ENCODE peak calls at places on chromosomes 2 and 18, in five cellular contexts. L is kidney; M is GM23248; F is activated CD8-positive, alpha-beta T cell treated with anti-CD3 and anti-CD28 coated beads for 36 hours; N is iPS-NIHi11. G is an unnamed sample.

GRCh38 chr18:32167980-32168379 is 21.9 kb upstream of the MEP1B start:
- DNase-seq in M (peak), L (no peak), F (no peak), N (no peak), G (no peak)

GRCh38 chr2:44167311-44167907 is 1.3 kb upstream of the PPM1B start:
- DNase-seq in L (no peak), M (no peak), F (no peak), N (no peak), G (no peak)

GRCh38 chr2:64808092-64808491 is 154.4 kb upstream of the SERTAD2 start:
- DNase-seq in F (no peak), M (no peak), L (no peak), N (no peak), G (no peak)

GRCh38 chr2:34001557-34001956 is 402.5 kb upstream of the FAM98A start:
- DNase-seq in M (no peak), L (no peak), N (no peak), F (no peak), G (no peak)

GRCh38 chr18:48562075-48562474 is 23.2 kb downstream of the CTIF start:
- DNase-seq in M (no peak), L (peak), F (no peak), N (no peak), G (no peak)

GRCh38 chr2:200575957-200576356 is 9.9 kb upstream of the AOX1 start:
- DNase-seq in M (peak), N (no peak), L (no peak), F (no peak), G (peak)

GRCh38 chr2:223319601-223320000 is 267.6 kb downstream of the KCNE4 start:
- DNase-seq in F (no peak), L (no peak), M (no peak), N (no peak), G (no peak)

GRCh38 chr18:7609617-7610016 is 42.5 kb downstream of the PTPRM start:
- DNase-seq in F (no peak), L (no peak), N (no peak), M (peak), G (no peak)

GRCh38 chr2:49943944-49944803 is 789.9 kb upstream of the FSHR start:
- DNase-seq in M (no peak), L (no peak), N (no peak), F (no peak), G (no peak)

GRCh38 chr2:236302555-236302954 is 38.3 kb upstream of the ASB18 start:
- DNase-seq in N (no peak), F (no peak), L (no peak), M (no peak), G (no peak)

GRCh38 chr2:42348113-42348805 is 12.8 kb downstream of the COX7A2L start:
- DNase-seq in N (no peak), L (no peak), M (no peak), F (no peak), G (no peak)

GRCh38 chr2:175431054-175431780 is 249.7 kb upstream of the ATP5MC3 start:
- DNase-seq in M (no peak), N (no peak), L (no peak), F (no peak), G (no peak)

GRCh38 chr18:26685438-26686173 is 137.3 kb upstream of the KCTD1 start:
- DNase-seq in N (peak), F (no peak), L (no peak), M (no peak), G (no peak)

GRCh38 chr2:221596192-221596591 is 24.1 kb upstream of the EPHA4 start:
- DNase-seq in M (peak), L (no peak), F (no peak), N (no peak), G (peak)

GRCh38 chr2:105517814-105518705 is 119.2 kb upstream of the FHL2 start:
- DNase-seq in F (no peak), N (no peak), M (peak), L (peak), G (no peak)

GRCh38 chr18:62682396-62682795 is 32.9 kb upstream of the PHLPP1 start:
- DNase-seq in M (no peak), N (no peak), F (no peak), L (no peak), G (no peak)

GRCh38 chr2:196113061-196113974 is 44.7 kb upstream of the DNAH7 start:
- DNase-seq in M (peak), L (no peak), N (no peak), F (no peak), G (peak)

GRCh38 chr18:45330170-45330594 is 285.1 kb upstream of the SLC14A2 start:
- DNase-seq in F (no peak), N (no peak), M (peak), L (no peak), G (no peak)

GRCh38 chr18:25253779-25254178 is 98.2 kb downstream of the ZNF521 start:
- DNase-seq in M (peak), N (no peak), L (no peak), F (no peak), G (no peak)

GRCh38 chr2:231917280-231918088 is 8.7 kb downstream of the NPPC start:
- DNase-seq in N (peak), F (no peak), L (peak), M (peak), G (no peak)

GRCh38 chr2:205220559-205220958 is 461.7 kb upstream of the NRP2 start:
- DNase-seq in F (no peak), M (no peak), L (peak), N (no peak), G (no peak)

GRCh38 chr18:77105680-77106079 is 26.9 kb downstream of the MBP start:
- DNase-seq in L (peak), N (no peak), F (no peak), M (no peak), G (no peak)

GRCh38 chr2:216134958-216135541 is 25.9 kb downstream of the XRCC5 start:
- DNase-seq in M (no peak), L (no peak), N (no peak), F (no peak), G (no peak)

GRCh38 chr2:200592414-200593075 is 6.7 kb downstream of the AOX1 start:
- DNase-seq in L (no peak), M (peak), F (no peak), N (peak), G (no peak)

GRCh38 chr2:97748397-97748796 is 35.0 kb downstream of the ZAP70 start:
- DNase-seq in M (peak), F (peak), N (peak), L (peak), G (no peak)

GRCh38 chr2:121519732-121520640 is 10.7 kb upstream of the RNU4ATAC start:
- DNase-seq in F (no peak), N (no peak), L (no peak), M (no peak), G (no peak)

GRCh38 chr2:218860950-218861381 is 1.4 kb downstream of the WNT6 start:
- DNase-seq in M (no peak), N (peak), L (peak), F (peak), G (no peak)

GRCh38 chr2:239519081-239519920 is 118.5 kb upstream of the HDAC4 start:
- DNase-seq in F (no peak), L (peak), N (no peak), M (no peak), G (no peak)

GRCh38 chr2:1864981-1865421 is 120.7 kb upstream of the PXDN start:
- DNase-seq in F (peak), L (no peak), N (peak), M (no peak), G (no peak)

GRCh38 chr2:225010804-225011203 is 31.5 kb downstream of the DOCK10 start:
- DNase-seq in N (no peak), F (peak), L (no peak), M (peak), G (peak)

GRCh38 chr2:140624188-140624587 is 1506.6 kb downstream of the LRP1B start:
- DNase-seq in M (no peak), L (no peak), F (no peak), N (no peak), G (no peak)

GRCh38 chr2:201420442-201421113 is 30.7 kb downstream of the TRAK2 start:
- DNase-seq in M (peak), F (no peak), N (no peak), L (no peak), G (peak)

GRCh38 chr2:57703407-57703806 is 343.2 kb upstream of the VRK2 start:
- DNase-seq in L (no peak), F (no peak), M (no peak), N (no peak), G (no peak)

GRCh38 chr18:23684515-23685197 is 4.6 kb upstream of the LAMA3 start:
- DNase-seq in F (no peak), L (no peak), M (peak), N (no peak), G (peak)

GRCh38 chr2:28390857-28391563 is 1.6 kb upstream of the FOSL2 start:
- DNase-seq in N (peak), L (peak), M (peak), F (no peak), G (peak)

GRCh38 chr18:8501044-8501443 is 108.2 kb upstream of the RAB12 start:
- DNase-seq in L (no peak), M (no peak), F (no peak), N (no peak), G (no peak)